ENCODE peak calls at places on chromosomes 4 and X, in eight cellular contexts. One of them, this sample, is unnamed.

GRCh38 chrX:44343412-44343942 is at the start of gene EFHC2:
- DNase-seq in lung: peak; percentile 33
- DNase-seq in Kasumi-1: no peak
- DNase-seq in germinal center: peak; percentile 22
- DNase-seq in stimulated activated CD8-positive, alpha-beta memory T cell treated with anti-CD3 and anti-CD28 coated beads, Interleukin-4, amount 100 ng/mL, for 4 hours: peak; percentile 8
- DNase-seq in WERI-Rb-1: peak; percentile 26
- DNase-seq in T-helper 2 cell: peak; percentile 54
- DNase-seq in left ventricle myocardium superior: peak; percentile 64
- DNase-seq in this sample: peak; percentile 38

GRCh38 chr4:184951668-184952160 is 66.6 kb upstream of the HELT start:
- DNase-seq in lung: no peak
- DNase-seq in Kasumi-1: no peak
- DNase-seq in germinal center: no peak
- DNase-seq in stimulated activated CD8-positive, alpha-beta memory T cell treated with anti-CD3 and anti-CD28 coated beads, Interleukin-4, amount 100 ng/mL, for 4 hours: no peak
- DNase-seq in WERI-Rb-1: no peak
- DNase-seq in T-helper 2 cell: no peak
- DNase-seq in left ventricle myocardium superior: no peak
- DNase-seq in this sample: no peak

GRCh38 chrX:150486011-150486410 is 82.4 kb upstream of the MTM1 start:
- DNase-seq in lung: no peak
- DNase-seq in Kasumi-1: peak; percentile 43
- DNase-seq in germinal center: peak; percentile 22
- DNase-seq in stimulated activated CD8-positive, alpha-beta memory T cell treated with anti-CD3 and anti-CD28 coated beads, Interleukin-4, amount 100 ng/mL, for 4 hours: peak; percentile 19
- DNase-seq in WERI-Rb-1: peak; percentile 66
- DNase-seq in T-helper 2 cell: no peak
- DNase-seq in left ventricle myocardium superior: peak; percentile 46
- DNase-seq in this sample: peak; percentile 64

GRCh38 chr4:68267433-68267944 is 22.0 kb upstream of the TMPRSS11B start:
- DNase-seq in lung: no peak
- DNase-seq in Kasumi-1: no peak
- DNase-seq in germinal center: no peak
- DNase-seq in stimulated activated CD8-positive, alpha-beta memory T cell treated with anti-CD3 and anti-CD28 coated beads, Interleukin-4, amount 100 ng/mL, for 4 hours: no peak
- DNase-seq in WERI-Rb-1: no peak
- DNase-seq in T-helper 2 cell: no peak
- DNase-seq in left ventricle myocardium superior: no peak
- DNase-seq in this sample: no peak

GRCh38 chr4:121408-122084 is 2.8 kb upstream of the ZNF718 start:
- DNase-seq in lung: no peak
- DNase-seq in Kasumi-1: peak; percentile 95
- DNase-seq in germinal center: peak; percentile 18
- DNase-seq in stimulated activated CD8-positive, alpha-beta memory T cell treated with anti-CD3 and anti-CD28 coated beads, Interleukin-4, amount 100 ng/mL, for 4 hours: no peak
- DNase-seq in WERI-Rb-1: no peak
- DNase-seq in T-helper 2 cell: peak; percentile 73
- DNase-seq in left ventricle myocardium superior: no peak
- DNase-seq in this sample: no peak

GRCh38 chr4:182478475-182478874 is 235.3 kb downstream of the TENM3 start:
- DNase-seq in lung: no peak
- DNase-seq in Kasumi-1: peak; percentile 81
- DNase-seq in germinal center: peak; percentile 5
- DNase-seq in stimulated activated CD8-positive, alpha-beta memory T cell treated with anti-CD3 and anti-CD28 coated beads, Interleukin-4, amount 100 ng/mL, for 4 hours: no peak
- DNase-seq in WERI-Rb-1: no peak
- DNase-seq in T-helper 2 cell: no peak
- DNase-seq in left ventricle myocardium superior: no peak
- DNase-seq in this sample: no peak

GRCh38 chr4:766152-766515 is 59.8 kb downstream of the CPLX1 start:
- DNase-seq in lung: no peak
- DNase-seq in Kasumi-1: no peak
- DNase-seq in germinal center: no peak
- DNase-seq in stimulated activated CD8-positive, alpha-beta memory T cell treated with anti-CD3 and anti-CD28 coated beads, Interleukin-4, amount 100 ng/mL, for 4 hours: no peak
- DNase-seq in WERI-Rb-1: no peak
- DNase-seq in T-helper 2 cell: no peak
- DNase-seq in left ventricle myocardium superior: peak; percentile 14
- DNase-seq in this sample: no peak

GRCh38 chr4:137641554-137641953 is 109.3 kb upstream of the PCDH18 start:
- DNase-seq in lung: no peak
- DNase-seq in Kasumi-1: no peak
- DNase-seq in germinal center: no peak
- DNase-seq in stimulated activated CD8-positive, alpha-beta memory T cell treated with anti-CD3 and anti-CD28 coated beads, Interleukin-4, amount 100 ng/mL, for 4 hours: no peak
- DNase-seq in WERI-Rb-1: no peak
- DNase-seq in T-helper 2 cell: no peak
- DNase-seq in left ventricle myocardium superior: no peak
- DNase-seq in this sample: no peak

GRCh38 chrX:23773601-23774175 is 9.3 kb upstream of the SAT1 start:
- DNase-seq in lung: no peak
- DNase-seq in Kasumi-1: peak; percentile 35
- DNase-seq in germinal center: peak; percentile 55
- DNase-seq in stimulated activated CD8-positive, alpha-beta memory T cell treated with anti-CD3 and anti-CD28 coated beads, Interleukin-4, amount 100 ng/mL, for 4 hours: no peak
- DNase-seq in WERI-Rb-1: no peak
- DNase-seq in T-helper 2 cell: peak; percentile 54
- DNase-seq in left ventricle myocardium superior: no peak
- DNase-seq in this sample: no peak

GRCh38 chr4:96108146-96108545 is 268.3 kb downstream of the PDHA2 start:
- DNase-seq in lung: no peak
- DNase-seq in Kasumi-1: no peak
- DNase-seq in germinal center: no peak
- DNase-seq in stimulated activated CD8-positive, alpha-beta memory T cell treated with anti-CD3 and anti-CD28 coated beads, Interleukin-4, amount 100 ng/mL, for 4 hours: no peak
- DNase-seq in WERI-Rb-1: no peak
- DNase-seq in T-helper 2 cell: no peak
- DNase-seq in left ventricle myocardium superior: no peak
- DNase-seq in this sample: no peak

GRCh38 chr4:137063961-137064360 is 468.3 kb downstream of the PCDH18 start:
- DNase-seq in lung: no peak
- DNase-seq in Kasumi-1: no peak
- DNase-seq in germinal center: no peak
- DNase-seq in stimulated activated CD8-positive, alpha-beta memory T cell treated with anti-CD3 and anti-CD28 coated beads, Interleukin-4, amount 100 ng/mL, for 4 hours: no peak
- DNase-seq in WERI-Rb-1: no peak
- DNase-seq in T-helper 2 cell: no peak
- DNase-seq in left ventricle myocardium superior: no peak
- DNase-seq in this sample: no peak